ENCODE peak calls at places on chromosomes 6 and 20, in eight cellular contexts. P is hepatocyte, K is mesendoderm, H is IMR-90, I is upper lobe of right lung, V is ovary, S is GM23248, W is lower lobe of right lung. Y is an unnamed sample. For H3K4me1, the result is how much of the 10 kb centered on the place peaks cover.

GRCh38 chr6:129112591-129112990 is 229.7 kb downstream of the LAMA2 start:
- DNase-seq in P (no peak), K (no peak), H (no peak), I (no peak), V (no peak), S (no peak), W (no peak), Y (no peak)

GRCh38 chr6:13455604-13456003 is 31.8 kb downstream of the GFOD1 start:
- DNase-seq in P (no peak), K (no peak), H (no peak), I (no peak), V (no peak), S (no peak), W (no peak), Y (no peak)

GRCh38 chr6:64330694-64331309 is 695.2 kb downstream of the PHF3 start:
- DNase-seq in P (peak), K (peak), H (peak), I (peak), V (no peak), S (peak), W (peak), Y (peak)

GRCh38 chr6:133891814-133892443 is 3.0 kb downstream of the TCF21 start:
- DNase-seq in P (no peak), K (no peak), H (no peak), I (no peak), V (no peak), S (peak), W (no peak), Y (no peak)

GRCh38 chr20:18654448-18654773 is 66.6 kb downstream of the DTD1 start:
- DNase-seq in P (no peak), K (no peak), H (no peak), I (no peak), V (no peak), S (no peak), W (no peak), Y (no peak)

GRCh38 chr6:165895421-165896165 is 232.6 kb upstream of the PDE10A start:
- DNase-seq in P (no peak), K (peak), H (no peak), I (no peak), V (no peak), S (peak), W (no peak), Y (no peak)

GRCh38 chr20:32285621-32286334 is 8.3 kb downstream of the KIF3B start:
- DNase-seq in P (peak), K (no peak), H (peak), I (no peak), V (no peak), S (peak), W (no peak), Y (no peak)

GRCh38 chr6:167497387-167498056 is 172.6 kb downstream of the TTLL2 start:
- DNase-seq in P (no peak), K (no peak), H (no peak), I (peak), V (no peak), S (no peak), W (no peak), Y (no peak)

GRCh38 chr6:168873266-168873665 is 380.4 kb downstream of the THBS2 start:
- DNase-seq in P (no peak), K (no peak), H (no peak), I (no peak), V (no peak), S (peak), W (no peak), Y (no peak)

GRCh38 chr6:134171517-134171916 is 119.1 kb upstream of the SLC2A12 start:
- DNase-seq in P (no peak), K (no peak), H (peak), I (no peak), V (no peak), S (no peak), W (no peak), Y (no peak)

GRCh38 chr6:137754366-137754765 is 112.7 kb upstream of the TNFAIP3 start:
- DNase-seq in P (no peak), K (no peak), H (no peak), I (no peak), V (no peak), S (no peak), W (no peak), Y (no peak)
- H3K4me3 ChIP-seq in P (no peak), K (no peak), H (no peak), I (no peak), V (no peak), S (no peak), W (no peak), Y (no peak)

GRCh38 chr6:137793805-137794508 is 73.1 kb upstream of the TNFAIP3 start:
- DNase-seq in P (no peak), K (peak), H (no peak), I (no peak), V (no peak), S (no peak), W (no peak), Y (no peak)
- H3K4me1 ChIP-seq in P (under half), K (under half), H (under half), I (under half), V (under half), S (under half), W (under half), Y (under half)

GRCh38 chr6:112466378-112467151 is 119.4 kb downstream of the RFPL4B start:
- DNase-seq in P (no peak), K (no peak), H (peak), I (no peak), V (no peak), S (peak), W (no peak), Y (no peak)
- H3K27ac ChIP-seq in P (no peak), K (no peak), H (peak), I (no peak), V (no peak), S (peak), W (no peak), Y (no peak)

GRCh38 chr6:77463308-77463880 is at the start of gene HTR1B:
- DNase-seq in P (peak), K (peak), H (peak), I (peak), V (no peak), S (peak), W (peak), Y (peak)
- H3K4me3 ChIP-seq in P (peak), K (peak), H (peak), I (peak), V (peak), S (peak), W (peak), Y (peak)

DNA sequence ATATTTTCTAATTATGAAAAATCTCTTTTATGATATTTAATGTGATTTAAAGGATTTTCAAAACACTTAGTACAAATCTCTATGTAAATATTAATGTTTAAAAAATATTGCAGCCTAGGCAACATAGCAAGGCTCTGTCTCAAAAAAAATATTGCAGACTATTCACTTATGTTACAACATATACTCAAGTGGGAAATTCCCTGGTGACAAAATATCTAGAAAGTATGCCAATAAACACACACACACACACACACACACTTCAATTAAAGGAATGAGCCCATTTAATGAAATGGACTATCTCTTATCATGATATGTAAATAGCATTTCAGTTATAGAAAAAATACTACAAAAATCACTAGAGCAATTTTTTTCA is 226.8 kb upstream of the MARCKS start:
- DNase-seq in P (no peak), K (no peak), H (peak), I (no peak), V (no peak), S (peak), W (no peak), Y (no peak)
- H3K4me1 ChIP-seq in P (under half), K (under half), H (under half), I (under half), V (under half), S (under half), W (half or more), Y (under half)

GRCh38 chr6:84379142-84379541 is 151.7 kb upstream of the CEP162 start:
- DNase-seq in P (no peak), K (no peak), H (no peak), I (no peak), V (no peak), S (no peak), W (no peak), Y (no peak)
- H3K27ac ChIP-seq in P (no peak), K (no peak), H (no peak), I (no peak), V (no peak), S (no peak), W (no peak), Y (no peak)

GRCh38 chr6:33324139-33324538 is 6.6 kb upstream of the ZBTB22 start:
- DNase-seq in P (no peak), K (no peak), H (no peak), I (no peak), V (no peak), S (no peak), W (no peak), Y (no peak)
- H3K4me3 ChIP-seq in P (peak), K (no peak), H (no peak), I (peak), V (no peak), S (peak), W (peak), Y (peak)

GRCh38 chr6:116406678-116407345 is 36.1 kb downstream of the DSE start:
- DNase-seq in P (no peak), K (no peak), H (peak), I (no peak), V (no peak), S (peak), W (no peak), Y (no peak)
- H3K4me1 ChIP-seq in P (under half), K (under half), H (under half), I (under half), V (under half), S (half or more), W (under half), Y (under half)

DNA sequence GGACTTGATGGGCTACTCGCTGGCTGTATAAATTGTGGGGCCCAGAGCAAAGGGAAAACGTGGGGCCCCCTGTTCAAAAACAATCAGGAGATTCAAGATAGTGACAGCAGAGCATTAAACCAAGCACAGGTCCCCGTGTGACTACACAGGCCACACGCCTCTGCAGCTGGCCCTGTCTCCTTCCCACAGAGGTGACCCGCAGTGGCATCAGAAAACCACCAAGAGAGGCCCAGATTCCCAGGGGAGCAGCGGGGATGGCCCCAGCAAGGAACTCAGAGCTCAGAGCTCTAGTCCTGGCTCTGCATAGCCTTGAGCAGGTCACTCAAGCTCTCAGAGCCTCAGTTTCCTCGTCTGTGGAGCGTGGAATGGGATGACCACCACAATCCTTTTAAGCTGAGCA is 57.6 kb downstream of the CPNE5 start:
- DNase-seq in P (no peak), K (no peak), H (no peak), I (no peak), V (no peak), S (no peak), W (no peak), Y (no peak)
- H3K27ac ChIP-seq in P (no peak), K (no peak), H (no peak), I (no peak), V (no peak), S (no peak), W (no peak), Y (peak)

DNA sequence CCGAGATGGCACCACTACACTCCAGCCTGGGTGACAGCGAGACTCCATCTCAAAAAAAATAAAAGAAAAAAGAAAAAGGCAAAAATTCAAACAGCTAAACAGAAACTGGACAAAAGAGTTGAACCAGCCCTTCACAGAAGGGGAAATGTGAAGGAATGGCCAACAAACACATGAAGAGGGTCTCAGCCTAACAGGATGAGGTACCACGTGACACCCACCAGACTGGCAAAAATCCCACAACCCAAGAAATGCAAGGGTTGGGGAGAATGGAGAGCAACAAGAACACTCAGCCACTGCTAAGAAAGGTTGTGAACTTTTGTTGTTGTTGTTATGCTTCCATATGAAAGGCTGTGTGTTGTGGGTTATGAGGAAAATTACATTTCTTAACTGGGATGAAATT is 357.7 kb downstream of the PREX1 start:
- DNase-seq in P (no peak), K (no peak), H (no peak), I (no peak), V (no peak), S (no peak), W (no peak), Y (no peak)
- H3K4me3 ChIP-seq in P (no peak), K (no peak), H (no peak), I (no peak), V (no peak), S (no peak), W (no peak), Y (no peak)

Y was measured in testis.